ENCODE peak calls at places on chromosomes 2 and 18, in five cellular contexts. W is mammary epithelial cell, N is IMR-90, D is HCT116, U is thoracic aorta. B is an unnamed sample. For H3K4me1, the result is how much of the 10 kb centered on the place peaks cover.

GRCh38 chr2:14632133-14632936 is at the start of gene LRATD1:
- DNase-seq in W (peak), D (no peak), N (peak), U (peak), B (no peak)

GRCh38 chr2:207255565-207255964 is 89.8 kb upstream of the KLF7 start:
- DNase-seq in U (no peak), W (no peak), D (no peak), N (no peak), B (no peak)

GRCh38 chr2:48600917-48601316 is 16.7 kb upstream of the GTF2A1L start:
- DNase-seq in W (no peak), N (peak), D (no peak), U (no peak), B (no peak)

GRCh38 chr18:28684746-28685145 is 507.8 kb upstream of the CDH2 start:
- DNase-seq in W (peak), U (no peak), N (no peak), D (no peak), B (no peak)

GRCh38 chr2:207394812-207395534 is 134.8 kb upstream of the CREB1 start:
- DNase-seq in W (peak), N (peak), D (peak), U (no peak), B (peak)

GRCh38 chr2:181953773-181954537 is 31.7 kb upstream of the PPP1R1C start:
- DNase-seq in D (peak), N (peak), U (peak), W (peak), B (peak)

GRCh38 chr2:129388870-129389269 is 590.6 kb upstream of the RAB6C start:
- DNase-seq in W (no peak), N (no peak), U (no peak), D (no peak), B (no peak)

GRCh38 chr2:241252778-241253475 is 62.5 kb downstream of the HDLBP start:
- DNase-seq in N (no peak), D (no peak), U (no peak), W (no peak), B (no peak)

GRCh38 chr2:165573534-165574461 is 104.3 kb downstream of the CSRNP3 start:
- DNase-seq in D (no peak), W (peak), U (no peak), N (no peak), B (no peak)

GRCh38 chr18:3051718-3052410 is 38.9 kb upstream of the LPIN2 start:
- DNase-seq in D (no peak), W (no peak), U (no peak), N (no peak), B (no peak)

GRCh38 chr18:8786766-8787670 is 81.7 kb downstream of the MTCL1 start:
- DNase-seq in U (no peak), D (no peak), W (peak), N (no peak), B (no peak)

GRCh38 chr2:11822746-11823411 is 76.4 kb downstream of the LPIN1 start:
- DNase-seq in U (no peak), N (peak), W (no peak), D (no peak), B (no peak)

GRCh38 chr18:5464241-5464640 is 79.6 kb downstream of the EPB41L3 start:
- DNase-seq in U (no peak), W (no peak), N (no peak), D (no peak), B (no peak)

GRCh38 chr2:55550368-55551102 is 31.0 kb downstream of the CFAP36 start:
- DNase-seq in N (peak), U (no peak), W (peak), D (no peak), B (no peak)

GRCh38 chr2:118705032-118705431 is 142.4 kb downstream of the EN1 start:
- DNase-seq in D (no peak), W (peak), N (peak), U (no peak), B (no peak)

GRCh38 chr2:237486819-237487448 is at the start of gene MLPH:
- DNase-seq in U (no peak), W (peak), N (peak), D (no peak), B (no peak)

GRCh38 chr2:234459401-234460009 is 37.4 kb downstream of the ARL4C start:
- DNase-seq in D (no peak), U (no peak), N (no peak), W (no peak), B (peak)

GRCh38 chr2:52365946-52366345 is 1334.0 kb upstream of the NRXN1 start:
- DNase-seq in N (no peak), U (no peak), D (no peak), W (no peak), B (no peak)

GRCh38 chr2:158211516-158211915 is 109.8 kb downstream of the UPP2 start:
- DNase-seq in N (no peak), W (no peak), D (no peak), U (no peak), B (no peak)

GRCh38 chr2:39127973-39128372 is 7.1 kb upstream of the SOS1 start:
- DNase-seq in D (no peak), U (no peak), W (peak), N (peak), B (peak)

GRCh38 chr2:98487101-98487805 is 42.6 kb downstream of the INPP4A start:
- DNase-seq in U (no peak), D (no peak), N (no peak), W (no peak), B (no peak)
- H3K4me1 ChIP-seq in U (under half), D (under half), N (under half), W (under half), B (half or more)

GRCh38 chr2:9665903-9666302 is 35.1 kb upstream of the YWHAQ start:
- DNase-seq in D (no peak), N (peak), W (no peak), U (no peak), B (no peak)

GRCh38 chr2:9666306-9666705 is 35.5 kb upstream of the YWHAQ start:
- DNase-seq in W (no peak), U (no peak), D (no peak), N (peak), B (no peak)

GRCh38 chr2:9664365-9664764 is 33.6 kb upstream of the YWHAQ start:
- DNase-seq in D (no peak), W (no peak), N (no peak), U (no peak), B (no peak)

GRCh38 chr2:9668686-9669338 is 38.0 kb upstream of the YWHAQ start:
- DNase-seq in D (no peak), N (peak), U (no peak), W (no peak), B (no peak)

GRCh38 chr2:9667826-9668225 is 37.0 kb upstream of the YWHAQ start:
- DNase-seq in D (no peak), W (no peak), U (no peak), N (no peak), B (no peak)
- H3K27ac ChIP-seq in D (no peak), W (no peak), U (no peak), N (no peak), B (no peak)

DNA sequence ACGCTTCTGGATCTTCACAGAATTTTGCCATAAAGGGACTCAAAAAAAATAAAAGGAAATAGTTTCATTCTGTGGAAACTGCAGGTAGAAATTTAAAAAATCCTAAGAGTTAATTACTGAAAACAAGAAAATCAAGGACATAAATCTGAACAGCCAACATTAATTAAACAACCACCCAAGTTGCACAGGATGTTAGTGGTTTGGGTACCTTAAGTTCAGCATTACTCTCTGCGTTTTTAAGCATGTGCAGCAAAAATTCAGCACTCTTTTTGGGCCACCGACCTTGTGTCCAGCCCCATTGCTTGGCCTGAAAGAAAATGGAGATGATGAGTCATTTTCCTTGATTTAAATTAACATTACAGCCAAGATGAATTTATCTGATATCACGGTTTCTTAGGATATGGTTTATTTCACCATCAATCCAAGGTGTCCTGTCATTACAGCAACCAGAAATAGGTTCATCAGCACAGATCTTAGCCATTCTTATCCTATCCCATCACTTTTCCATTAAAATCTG is 3.3 kb upstream of the C18orf32 start:
- DNase-seq in N (no peak), W (no peak), D (no peak), U (no peak), B (peak)
- H3K4me1 ChIP-seq in N (under half), W (under half), D (under half), U (under half), B (half or more)

GRCh38 chr2:191677646-191678436 is at the start of gene NABP1:
- DNase-seq in W (peak), U (peak), D (peak), N (peak), B (peak)

GRCh38 chr2:191678437-191679110 is 638 bp downstream of the NABP1 start:
- DNase-seq in D (no peak), W (peak), U (peak), N (no peak), B (peak)

GRCh38 chr2:191682148-191682547 is 4.2 kb downstream of the NABP1 start:
- DNase-seq in U (no peak), W (no peak), N (peak), D (no peak), B (no peak)

GRCh38 chr2:191680639-191681038 is 2.7 kb downstream of the NABP1 start:
- DNase-seq in U (no peak), D (no peak), N (no peak), W (no peak), B (no peak)

DNA sequence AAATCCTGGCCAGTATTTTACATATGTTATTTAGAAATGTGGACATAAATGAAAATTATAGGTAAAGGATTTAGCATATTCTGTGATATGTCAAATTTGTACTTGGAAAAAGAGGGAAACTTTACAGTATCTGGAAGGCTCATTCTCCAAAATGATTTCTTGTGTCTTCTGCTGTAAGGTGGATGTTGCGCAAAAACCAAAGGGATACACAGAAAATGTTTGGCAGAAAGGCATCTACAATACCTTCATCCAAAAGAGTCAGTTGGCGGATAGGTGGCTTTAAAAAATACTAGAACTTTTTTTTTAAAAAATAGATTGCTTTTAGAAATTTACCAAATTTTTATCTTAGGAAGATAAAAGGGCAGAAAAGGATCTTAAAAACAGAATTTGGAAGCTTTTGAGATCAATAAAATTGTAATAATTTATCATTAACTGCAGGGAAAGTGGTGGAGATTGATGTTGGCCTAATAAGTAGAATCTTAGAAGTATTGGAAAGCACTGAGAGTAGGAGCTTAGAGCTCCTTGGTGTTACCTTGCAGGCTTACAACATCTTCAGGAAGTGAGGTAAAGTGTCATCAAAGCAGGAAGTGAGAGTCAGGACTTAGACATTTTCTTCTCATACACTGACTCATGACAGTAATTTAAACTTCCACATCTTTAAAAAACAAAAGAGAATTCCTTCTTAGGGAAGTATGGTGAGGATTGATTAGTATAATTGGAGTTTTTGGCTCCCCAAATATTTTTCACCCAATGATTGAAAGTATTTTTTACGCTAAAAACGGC is 2.1 kb downstream of the NABP1 start:
- DNase-seq in W (peak), N (peak), D (peak), U (no peak), B (peak)
- H3K27ac ChIP-seq in W (peak), N (peak), D (peak), U (peak), B (peak)

DNA sequence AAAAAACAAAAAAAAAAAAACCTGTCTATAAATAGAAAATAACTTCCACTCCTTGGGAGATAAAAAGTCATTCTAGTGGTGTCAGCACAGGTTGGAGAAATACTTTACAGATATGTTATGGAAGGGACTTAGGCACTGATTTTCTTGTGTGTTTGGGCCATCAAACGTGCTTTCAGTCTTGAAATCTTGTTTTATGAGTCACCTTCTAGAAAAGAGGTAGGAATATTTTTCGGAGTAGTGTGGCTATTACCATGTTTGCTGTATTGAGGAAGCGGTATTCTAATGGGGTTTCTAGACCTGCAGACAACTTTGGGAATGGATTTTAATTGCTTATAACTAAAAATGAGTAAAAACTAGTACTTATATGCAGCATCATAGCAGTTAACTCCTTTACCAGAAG is 12.0 kb downstream of the HNMT start:
- DNase-seq in U (no peak), D (no peak), N (no peak), W (no peak), B (no peak)
- H3K4me1 ChIP-seq in U (under half), D (under half), N (under half), W (under half), B (under half)